ENCODE peak calls at places on chromosomes 6 and 20, in five cellular contexts. Z is astrocyte of the spinal cord, H is astrocyte of the cerebellum, X is GM20000, K is cardiac muscle cell. A is an unnamed sample.

GRCh38 chr6:48736486-48737206 is 625.6 kb upstream of the PTCHD4 start:
- DNase-seq in H (peak; percentile 73), X (no peak), K (peak; percentile 39), Z (peak; percentile 81), A (peak; percentile 90)

GRCh38 chr20:22795897-22796296 is 211.5 kb upstream of the FOXA2 start:
- DNase-seq in K (peak; percentile 98), X (no peak), Z (peak; percentile 92), H (peak; percentile 94), A (peak; percentile 74)

GRCh38 chr6:111606620-111607115 is 990 bp upstream of the TRAF3IP2 start:
- DNase-seq in Z (no peak), H (no peak), K (peak; percentile 22), X (no peak), A (peak; percentile 34)

GRCh38 chr20:54140486-54140885 is 33.3 kb downstream of the CYP24A1 start:
- DNase-seq in H (no peak), Z (no peak), X (no peak), K (no peak), A (no peak)

GRCh38 chr20:22515264-22515663 is 69.1 kb downstream of the FOXA2 start:
- DNase-seq in H (no peak), X (no peak), K (no peak), Z (no peak), A (no peak)

GRCh38 chr20:48090784-48091183 is 305.5 kb upstream of the SULF2 start:
- DNase-seq in Z (no peak), K (no peak), H (no peak), X (no peak), A (no peak)

GRCh38 chr6:127818149-127818548 is 82.7 kb downstream of the THEMIS start:
- DNase-seq in K (no peak), Z (no peak), H (no peak), X (no peak), A (no peak)

GRCh38 chr6:144036064-144036873 is 28.2 kb upstream of the PLAGL1 start:
- DNase-seq in X (peak; percentile 45), Z (peak; percentile 30), K (peak; percentile 31), H (no peak), A (peak; percentile 17)

GRCh38 chr20:11271319-11271718 is 597.5 kb upstream of the JAG1 start:
- DNase-seq in K (no peak), Z (no peak), H (no peak), X (no peak), A (no peak)

GRCh38 chr6:166162599-166163342 is 4.9 kb downstream of the TBXT start:
- DNase-seq in X (peak; percentile 78), K (no peak), H (no peak), Z (no peak), A (no peak)

GRCh38 chr20:40046703-40047102 is 642.3 kb downstream of the MAFB start:
- DNase-seq in Z (peak; percentile 10), K (no peak), X (no peak), H (peak; percentile 33), A (no peak)

GRCh38 chr20:40325006-40325563 is 364.0 kb downstream of the MAFB start:
- DNase-seq in X (no peak), H (no peak), K (no peak), Z (no peak), A (no peak)

GRCh38 chr20:13250242-13250641 is 29.2 kb downstream of the ISM1 start:
- DNase-seq in K (no peak), Z (no peak), X (no peak), H (no peak), A (no peak)

GRCh38 chr20:20439602-20440001 is 71.7 kb downstream of the INSM1 start:
- DNase-seq in Z (no peak), X (no peak), H (no peak), K (no peak), A (no peak)

GRCh38 chr20:32396656-32397160 is 38.6 kb downstream of the ASXL1 start:
- DNase-seq in Z (no peak), X (no peak), H (no peak), K (no peak), A (no peak)

GRCh38 chr6:138087549-138087948 is 19.7 kb downstream of the PERP start:
- DNase-seq in K (no peak), Z (peak; percentile 33), H (no peak), X (no peak), A (peak; percentile 10)

GRCh38 chr6:35165630-35166071 is 24.5 kb upstream of the TCP11 start:
- DNase-seq in H (no peak), X (no peak), K (no peak), Z (no peak), A (no peak)

GRCh38 chr6:90458353-90459224 is 128.3 kb downstream of the MAP3K7 start:
- DNase-seq in X (no peak), Z (no peak), H (no peak), K (peak; percentile 27), A (no peak)

GRCh38 chr20:35598476-35598875 is 17.2 kb upstream of the SPAG4 start:
- DNase-seq in K (no peak), H (no peak), X (no peak), Z (no peak), A (no peak)

DNA sequence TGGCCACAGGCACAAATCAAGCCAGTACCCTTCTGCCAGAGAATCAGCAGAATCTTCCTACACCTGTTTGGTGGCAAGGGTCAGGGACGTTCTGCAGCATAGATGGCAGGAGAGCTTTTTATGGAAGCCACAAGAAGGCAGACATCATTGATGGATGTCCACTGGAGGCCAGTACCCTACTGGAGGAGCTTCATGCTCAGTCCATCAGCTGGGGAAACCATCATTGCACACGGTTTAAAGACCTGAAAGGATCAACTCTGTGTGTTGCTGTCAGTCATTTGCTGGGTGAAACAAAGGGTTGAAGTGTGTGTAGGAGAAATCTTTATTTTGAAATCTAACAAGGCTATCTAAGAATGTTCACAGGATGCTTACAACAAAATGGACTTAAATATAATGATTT is 158.9 kb upstream of the SASH1 start:
- DNase-seq in H (no peak), K (no peak), Z (no peak), X (no peak), A (no peak)
- TF ChIP-seq CTCF in H (no peak), K (no peak), Z (no peak), X (no peak), A (no peak)

GRCh38 chr6:8494730-8495129 is 59.4 kb upstream of the SLC35B3 start:
- DNase-seq in X (no peak), Z (no peak), H (no peak), K (no peak), A (no peak)

DNA sequence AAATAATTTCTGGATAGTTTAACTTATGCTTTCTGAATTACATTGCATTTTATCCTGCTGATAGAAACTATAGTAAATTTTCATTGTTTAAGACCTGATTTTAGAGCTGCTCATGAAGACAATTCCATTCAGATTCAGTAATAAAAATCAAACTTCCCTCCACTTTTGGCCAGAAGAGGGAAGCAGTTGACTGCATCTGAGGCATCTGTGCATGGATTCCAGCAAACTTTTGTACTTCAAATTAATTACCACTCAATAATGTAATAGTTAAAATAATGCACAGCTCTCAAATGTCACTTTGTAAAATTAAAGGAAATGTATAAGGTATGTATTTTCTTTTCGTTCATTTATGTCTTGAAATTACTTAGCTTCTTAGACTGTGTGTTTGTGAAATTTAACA is 64.2 kb upstream of the SLC35B3 start:
- DNase-seq in H (no peak), X (no peak), Z (no peak), K (peak; percentile 1), A (no peak)
- TF ChIP-seq CTCF in H (peak; percentile 43), X (no peak), Z (peak; percentile 37), K (no peak), A (peak; percentile 52)

GRCh38 chr6:156950084-156950483 is 172.9 kb downstream of the ARID1B start:
- DNase-seq in H (no peak), Z (no peak), X (no peak), K (no peak), A (no peak)

GRCh38 chr6:156946370-156946936 is 169.3 kb downstream of the ARID1B start:
- DNase-seq in H (no peak), Z (no peak), K (no peak), X (no peak), A (no peak)

GRCh38 chr6:156948240-156948639 is 171.1 kb downstream of the ARID1B start:
- DNase-seq in Z (no peak), K (no peak), X (no peak), H (no peak), A (no peak)

GRCh38 chr6:156949376-156949775 is 172.2 kb downstream of the ARID1B start:
- DNase-seq in K (peak; percentile 64), Z (peak; percentile 69), H (peak; percentile 51), X (no peak), A (peak; percentile 80)

DNA sequence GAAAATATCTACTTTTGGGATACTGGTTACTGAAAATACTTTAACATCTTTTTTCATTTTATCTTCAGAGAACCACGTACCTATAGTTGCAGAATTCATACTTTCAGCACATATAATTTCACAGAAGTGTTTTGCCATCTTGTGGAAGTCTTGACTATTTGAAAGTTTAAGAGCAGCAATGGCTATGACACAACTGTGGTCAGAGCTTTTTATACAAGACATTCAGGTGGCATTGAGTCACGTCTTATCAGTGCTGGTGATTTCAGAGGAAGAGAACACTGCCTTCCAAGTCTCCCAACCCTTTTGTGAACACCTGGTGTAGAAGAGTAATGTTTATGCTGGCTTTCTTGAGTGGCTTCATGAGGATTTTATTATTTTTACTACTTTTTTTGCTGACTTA is 171.6 kb downstream of the ARID1B start:
- DNase-seq in X (no peak), Z (peak; percentile 87), K (peak; percentile 65), H (peak; percentile 62), A (peak; percentile 85)
- TF ChIP-seq CTCF in X (no peak), Z (no peak), K (no peak), H (no peak), A (peak; percentile 48)

GRCh38 chr20:44224651-44225050 is 14.1 kb upstream of the OSER1 start:
- DNase-seq in X (no peak), H (no peak), K (no peak), Z (no peak), A (no peak)

GRCh38 chr20:44223721-44224120 is 13.2 kb upstream of the OSER1 start:
- DNase-seq in H (no peak), Z (no peak), K (no peak), X (no peak), A (no peak)

GRCh38 chr20:44222027-44222426 is 11.5 kb upstream of the OSER1 start:
- DNase-seq in X (no peak), K (no peak), Z (no peak), H (no peak), A (no peak)

GRCh38 chr20:44221368-44221767 is 10.8 kb upstream of the OSER1 start:
- DNase-seq in K (no peak), Z (no peak), H (no peak), X (no peak), A (no peak)

DNA sequence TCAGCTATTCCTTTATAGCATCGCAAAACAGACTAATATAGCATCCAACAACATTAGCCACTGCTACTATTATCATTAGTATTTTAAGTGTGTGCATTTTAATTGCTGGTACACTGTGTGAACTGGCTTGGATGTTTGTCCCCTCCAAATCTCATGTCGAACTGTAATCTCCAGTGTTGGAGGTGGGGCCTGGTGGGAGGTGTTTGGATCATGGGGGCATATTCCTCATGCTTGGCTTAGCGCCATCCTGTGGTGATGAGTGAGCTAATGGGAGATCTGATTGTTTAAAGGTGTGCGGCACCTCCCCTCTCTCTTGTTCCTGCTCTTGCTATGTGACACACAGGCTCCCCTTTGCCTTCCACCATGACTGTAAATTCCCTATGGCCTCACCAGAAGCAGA is 12.4 kb upstream of the OSER1 start:
- DNase-seq in H (no peak), K (no peak), Z (no peak), X (no peak), A (no peak)
- TF ChIP-seq CTCF in H (no peak), K (no peak), Z (no peak), X (no peak), A (peak; percentile 25)

GRCh38 chr6:40588070-40588384 is 863 bp upstream of the LRFN2 start:
- DNase-seq in K (no peak), Z (no peak), H (no peak), X (no peak), A (no peak)
- TF ChIP-seq CTCF in K (no peak), Z (peak; percentile 13), H (no peak), X (no peak), A (peak; percentile 6)

A was measured in HFFc6.